ENCODE peak calls at places on chromosomes 2 and 18, in eight cellular contexts. W, B, O, U, P, N, F and C are unnamed samples.
A peak's percentile ranks its signal among the peaks of the same experiment; 100 is the strongest.

GRCh38 chr2:101843471-101843870 is 146.0 kb downstream of the MAP4K4 start:
- DNase-seq in W (no peak), B (no peak), N (no peak), P (no peak), U (no peak), O (no peak), F (no peak), C (no peak)

GRCh38 chr2:53211201-53211774 is 556.3 kb upstream of the CHAC2 start:
- DNase-seq in O (no peak), N (no peak), W (no peak), B (no peak), U (no peak), F (no peak), P (no peak), C (no peak)

GRCh38 chr2:158745067-158745865 is 49.9 kb upstream of the DAPL1 start:
- DNase-seq in W (peak; percentile 76), U (no peak), O (peak; percentile 41), P (peak; percentile 68), N (peak; percentile 46), B (peak; percentile 70), F (peak; percentile 71), C (no peak)

GRCh38 chr2:55014962-55015939 is 35.0 kb downstream of the RTN4 start:
- DNase-seq in N (no peak), W (peak; percentile 71), B (peak; percentile 44), O (peak; percentile 73), F (peak; percentile 87), P (peak; percentile 83), U (no peak), C (peak; percentile 23)

GRCh38 chr2:100793982-100794381 is 26.0 kb upstream of the NPAS2 start:
- DNase-seq in O (no peak), U (no peak), P (no peak), F (no peak), B (no peak), W (no peak), N (no peak), C (no peak)

GRCh38 chr18:41967680-41968079 is 12.6 kb downstream of the PIK3C3 start:
- DNase-seq in P (no peak), O (no peak), F (no peak), N (no peak), U (no peak), W (peak; percentile 29), B (no peak), C (no peak)

GRCh38 chr2:169301596-169302330 is 60.6 kb downstream of the LRP2 start:
- DNase-seq in W (no peak), N (no peak), U (no peak), P (no peak), O (no peak), F (no peak), B (no peak), C (no peak)

GRCh38 chr2:12884713-12885282 is 168.1 kb downstream of the TRIB2 start:
- DNase-seq in W (peak; percentile 67), F (peak; percentile 90), U (no peak), P (no peak), B (no peak), N (no peak), O (peak; percentile 72), C (no peak)

GRCh38 chr2:191369034-191369433 is 123.8 kb downstream of the MYO1B start:
- DNase-seq in N (no peak), B (no peak), W (no peak), O (peak; percentile 19), P (peak; percentile 26), F (peak; percentile 34), U (no peak), C (no peak)

GRCh38 chr2:101520246-101520645 is 45.3 kb upstream of the RFX8 start:
- DNase-seq in F (peak; percentile 73), U (no peak), B (no peak), P (peak; percentile 26), W (peak; percentile 55), N (no peak), O (peak; percentile 24), C (no peak)

GRCh38 chr2:221254281-221254680 is 317.8 kb downstream of the EPHA4 start:
- DNase-seq in P (no peak), F (no peak), O (no peak), W (no peak), N (no peak), U (no peak), B (no peak), C (no peak)

GRCh38 chr2:110800611-110801402 is 68.4 kb downstream of the ACOXL start:
- DNase-seq in F (no peak), P (no peak), B (no peak), N (no peak), O (no peak), W (no peak), U (no peak), C (no peak)

GRCh38 chr2:233813236-233814062 is 35.3 kb downstream of the MROH2A start:
- DNase-seq in O (no peak), W (no peak), F (no peak), N (no peak), U (no peak), B (no peak), P (no peak), C (no peak)

GRCh38 chr2:237743561-237744269 is 54.9 kb upstream of the RBM44 start:
- DNase-seq in B (no peak), O (peak; percentile 14), U (no peak), P (no peak), W (peak; percentile 23), N (no peak), F (peak; percentile 68), C (no peak)

GRCh38 chr2:63716146-63716545 is 125.5 kb upstream of the UGP2 start:
- DNase-seq in U (no peak), N (no peak), O (no peak), P (no peak), B (no peak), F (no peak), W (no peak), C (no peak)

GRCh38 chr18:13611616-13612110 is 114.7 kb downstream of the FAM210A start:
- DNase-seq in W (peak; percentile 45), U (no peak), F (peak; percentile 14), O (peak; percentile 5), N (no peak), P (peak; percentile 46), B (no peak), C (no peak)

GRCh38 chr2:99659874-99660273 is 170.1 kb upstream of the REV1 start:
- DNase-seq in W (peak; percentile 68), B (no peak), O (no peak), F (peak; percentile 59), N (no peak), U (no peak), P (no peak), C (no peak)

GRCh38 chr18:27839141-27839540 is 337.8 kb downstream of the CDH2 start:
- DNase-seq in U (no peak), W (peak; percentile 90), P (no peak), O (peak; percentile 89), N (no peak), F (peak; percentile 29), B (no peak), C (no peak)

GRCh38 chr2:37189452-37190153 is 1.1 kb upstream of the SULT6B1 start:
- DNase-seq in B (peak; percentile 26), U (no peak), N (no peak), P (peak; percentile 90), O (peak; percentile 69), W (peak; percentile 90), F (peak; percentile 92), C (no peak)

DNA sequence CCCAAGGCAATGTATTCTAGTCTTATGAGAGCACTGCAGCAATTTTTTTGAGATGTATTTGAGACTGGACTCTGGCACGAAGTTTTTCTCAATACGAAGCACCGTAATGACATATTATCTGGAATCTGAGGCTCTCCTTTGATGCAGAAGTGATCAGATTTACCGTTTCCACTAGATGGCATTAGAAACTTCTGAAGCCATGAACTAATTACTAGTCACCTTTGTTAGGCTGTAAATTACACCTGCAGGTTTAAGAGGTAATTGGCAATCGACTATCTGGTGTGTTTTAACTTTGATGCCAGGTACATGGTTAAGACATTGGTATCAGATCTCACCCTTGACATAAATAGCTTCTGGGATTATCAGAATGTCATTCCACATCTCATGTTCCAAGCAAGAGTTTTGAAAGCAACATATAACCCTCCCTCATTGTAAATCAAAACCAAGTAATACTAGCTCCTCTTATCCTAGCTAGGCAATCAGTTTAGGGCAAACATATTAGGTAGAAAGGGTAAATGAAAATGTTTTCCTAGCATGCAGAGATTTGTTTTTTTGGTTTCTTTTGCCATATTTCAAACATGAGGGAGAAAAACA is 254.6 kb upstream of the SPRED2 start:
- DNase-seq in F (no peak), W (no peak), N (no peak), U (no peak), P (no peak), O (no peak), B (no peak), C (no peak)
- TF ChIP-seq CTCF in F (no peak), W (no peak), N (peak; percentile 4), U (no peak), P (peak; percentile 35), O (peak; percentile 24), B (no peak), C (peak; percentile 7)

DNA sequence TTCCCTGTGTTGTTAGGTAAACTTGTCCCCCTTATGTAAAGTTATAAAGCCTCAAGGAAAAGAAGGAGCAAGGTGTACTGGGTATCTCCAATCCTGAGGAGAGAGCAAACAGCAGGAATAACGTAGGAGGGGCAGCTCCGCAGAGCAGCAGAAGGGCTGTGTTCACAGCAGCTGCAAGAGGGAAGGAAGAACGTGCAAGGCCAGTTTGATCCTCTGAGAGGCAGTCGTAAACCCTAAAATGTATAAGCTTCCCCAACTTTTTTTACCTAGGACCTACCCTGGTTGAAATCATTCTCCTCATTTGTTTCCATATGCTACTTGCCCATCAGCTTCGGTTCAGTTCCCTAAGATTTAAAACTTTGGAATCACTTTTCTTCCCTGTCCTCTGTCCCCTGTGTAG is 51.9 kb upstream of the MAP3K20 start:
- DNase-seq in N (no peak), O (no peak), U (no peak), W (no peak), B (no peak), P (no peak), F (no peak), C (no peak)
- TF ChIP-seq CTCF in N (no peak), O (peak; percentile 13), U (no peak), W (no peak), B (no peak), P (no peak), F (no peak), C (no peak)

DNA sequence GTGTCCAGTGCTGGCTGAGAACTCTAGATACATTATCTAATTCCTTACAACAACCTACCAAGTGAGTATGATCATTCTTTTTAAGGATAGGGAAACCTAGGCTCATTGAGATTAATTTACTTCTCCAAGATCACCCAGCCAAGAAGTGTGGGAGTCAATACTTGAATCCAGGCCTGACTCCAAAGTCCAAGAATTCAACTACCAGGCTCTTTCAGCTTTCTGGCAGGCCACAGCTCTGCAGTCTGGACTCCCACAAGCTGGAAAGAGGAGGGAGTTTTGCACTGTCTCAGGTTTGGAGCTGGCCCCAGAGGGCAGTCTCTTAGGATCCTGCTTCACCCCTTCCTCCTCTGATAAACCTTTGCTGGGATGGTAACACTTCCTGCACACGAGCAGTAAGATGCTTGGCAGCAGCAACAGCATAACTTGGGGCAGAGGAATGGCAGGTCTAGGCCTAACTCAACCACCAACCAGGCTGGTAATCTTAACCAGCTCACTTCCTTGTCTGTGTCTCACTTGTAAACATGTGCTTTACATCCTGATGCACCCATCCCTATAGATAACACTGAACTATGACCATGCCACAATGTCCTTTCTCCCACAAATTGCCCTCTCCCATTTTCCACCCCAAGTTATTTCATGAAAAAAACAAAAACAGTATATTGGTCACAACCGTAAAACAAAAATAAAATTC is 111.1 kb upstream of the ACAA2 start:
- DNase-seq in B (no peak), U (no peak), O (no peak), W (no peak), P (no peak), N (no peak), F (no peak), C (no peak)
- TF ChIP-seq CTCF in B (no peak), U (no peak), O (no peak), W (no peak), P (no peak), N (no peak), F (no peak), C (no peak)

GRCh38 chr2:156192468-156192867 is 140.1 kb downstream of the NR4A2 start:
- DNase-seq in F (peak; percentile 7), B (peak; percentile 23), N (no peak), U (no peak), O (no peak), W (no peak), P (no peak), C (no peak)
- TF ChIP-seq CTCF in F (peak; percentile 27), B (no peak), N (no peak), U (no peak), O (peak; percentile 21), W (peak; percentile 17), P (peak; percentile 21), C (no peak)